ENCODE peak calls at places on chromosomes 6 and 20, in ten cellular contexts. One of them, this sample, is unnamed.

GRCh38 chr6:156880913-156881312 is 103.7 kb downstream of the ARID1B start:
- DNase-seq in activated CD8-positive, alpha-beta memory T cell treated with anti-CD3 and anti-CD28 coated beads, Interleukin-2, amount 50 U/mL, for 48 hours: no peak
- DNase-seq in vagina: no peak
- DNase-seq in nephron progenitor cell: no peak
- DNase-seq in glomerular endothelial cell: no peak
- DNase-seq in stimulated activated naive CD8-positive, alpha-beta T cell treated with anti-CD3 and anti-CD28 coated beads, Interleukin-15, amount 100 ng/mL, for 72 hours: no peak
- DNase-seq in GM23248: no peak
- DNase-seq in stimulated activated CD4-positive, alpha-beta T cell treated with anti-CD3 and anti-CD28 coated beads, Interleukin-4, amount 100 ng/mL, for 48 hours: no peak
- DNase-seq in iPS DF 19.7: no peak
- DNase-seq in GM12878: no peak
- DNase-seq in this sample: no peak

GRCh38 chr6:24720131-24720603 is 1.2 kb upstream of the C6orf62 start:
- DNase-seq in activated CD8-positive, alpha-beta memory T cell treated with anti-CD3 and anti-CD28 coated beads, Interleukin-2, amount 50 U/mL, for 48 hours: peak
- DNase-seq in vagina: no peak
- DNase-seq in nephron progenitor cell: peak
- DNase-seq in glomerular endothelial cell: no peak
- DNase-seq in stimulated activated naive CD8-positive, alpha-beta T cell treated with anti-CD3 and anti-CD28 coated beads, Interleukin-15, amount 100 ng/mL, for 72 hours: peak
- DNase-seq in GM23248: peak
- DNase-seq in stimulated activated CD4-positive, alpha-beta T cell treated with anti-CD3 and anti-CD28 coated beads, Interleukin-4, amount 100 ng/mL, for 48 hours: peak
- DNase-seq in iPS DF 19.7: no peak
- DNase-seq in GM12878: no peak
- DNase-seq in this sample: no peak

GRCh38 chr6:111993342-111993741 is 60.6 kb upstream of the CCN6 start:
- DNase-seq in activated CD8-positive, alpha-beta memory T cell treated with anti-CD3 and anti-CD28 coated beads, Interleukin-2, amount 50 U/mL, for 48 hours: no peak
- DNase-seq in vagina: no peak
- DNase-seq in nephron progenitor cell: no peak
- DNase-seq in glomerular endothelial cell: no peak
- DNase-seq in stimulated activated naive CD8-positive, alpha-beta T cell treated with anti-CD3 and anti-CD28 coated beads, Interleukin-15, amount 100 ng/mL, for 72 hours: no peak
- DNase-seq in GM23248: no peak
- DNase-seq in stimulated activated CD4-positive, alpha-beta T cell treated with anti-CD3 and anti-CD28 coated beads, Interleukin-4, amount 100 ng/mL, for 48 hours: no peak
- DNase-seq in iPS DF 19.7: no peak
- DNase-seq in GM12878: no peak
- DNase-seq in this sample: no peak

GRCh38 chr20:24951536-24952047 is 2.5 kb downstream of the CST7 start:
- DNase-seq in activated CD8-positive, alpha-beta memory T cell treated with anti-CD3 and anti-CD28 coated beads, Interleukin-2, amount 50 U/mL, for 48 hours: peak
- DNase-seq in vagina: peak
- DNase-seq in nephron progenitor cell: no peak
- DNase-seq in glomerular endothelial cell: no peak
- DNase-seq in stimulated activated naive CD8-positive, alpha-beta T cell treated with anti-CD3 and anti-CD28 coated beads, Interleukin-15, amount 100 ng/mL, for 72 hours: no peak
- DNase-seq in GM23248: no peak
- DNase-seq in stimulated activated CD4-positive, alpha-beta T cell treated with anti-CD3 and anti-CD28 coated beads, Interleukin-4, amount 100 ng/mL, for 48 hours: no peak
- DNase-seq in iPS DF 19.7: no peak
- DNase-seq in GM12878: no peak
- DNase-seq in this sample: no peak

GRCh38 chr20:8790442-8791074 is 278.3 kb upstream of the PLCB4 start:
- DNase-seq in activated CD8-positive, alpha-beta memory T cell treated with anti-CD3 and anti-CD28 coated beads, Interleukin-2, amount 50 U/mL, for 48 hours: no peak
- DNase-seq in vagina: no peak
- DNase-seq in nephron progenitor cell: peak
- DNase-seq in glomerular endothelial cell: no peak
- DNase-seq in stimulated activated naive CD8-positive, alpha-beta T cell treated with anti-CD3 and anti-CD28 coated beads, Interleukin-15, amount 100 ng/mL, for 72 hours: no peak
- DNase-seq in GM23248: peak
- DNase-seq in stimulated activated CD4-positive, alpha-beta T cell treated with anti-CD3 and anti-CD28 coated beads, Interleukin-4, amount 100 ng/mL, for 48 hours: no peak
- DNase-seq in iPS DF 19.7: no peak
- DNase-seq in GM12878: no peak
- DNase-seq in this sample: peak

GRCh38 chr6:38847497-38847896 is 132.4 kb downstream of the DNAH8 start:
- DNase-seq in activated CD8-positive, alpha-beta memory T cell treated with anti-CD3 and anti-CD28 coated beads, Interleukin-2, amount 50 U/mL, for 48 hours: no peak
- DNase-seq in vagina: no peak
- DNase-seq in nephron progenitor cell: no peak
- DNase-seq in glomerular endothelial cell: no peak
- DNase-seq in stimulated activated naive CD8-positive, alpha-beta T cell treated with anti-CD3 and anti-CD28 coated beads, Interleukin-15, amount 100 ng/mL, for 72 hours: no peak
- DNase-seq in GM23248: no peak
- DNase-seq in stimulated activated CD4-positive, alpha-beta T cell treated with anti-CD3 and anti-CD28 coated beads, Interleukin-4, amount 100 ng/mL, for 48 hours: no peak
- DNase-seq in iPS DF 19.7: no peak
- DNase-seq in GM12878: no peak
- DNase-seq in this sample: no peak

GRCh38 chr6:116783852-116784251 is 18.3 kb upstream of the FAM162B start:
- DNase-seq in activated CD8-positive, alpha-beta memory T cell treated with anti-CD3 and anti-CD28 coated beads, Interleukin-2, amount 50 U/mL, for 48 hours: no peak
- DNase-seq in vagina: no peak
- DNase-seq in nephron progenitor cell: no peak
- DNase-seq in glomerular endothelial cell: no peak
- DNase-seq in stimulated activated naive CD8-positive, alpha-beta T cell treated with anti-CD3 and anti-CD28 coated beads, Interleukin-15, amount 100 ng/mL, for 72 hours: no peak
- DNase-seq in GM23248: peak
- DNase-seq in stimulated activated CD4-positive, alpha-beta T cell treated with anti-CD3 and anti-CD28 coated beads, Interleukin-4, amount 100 ng/mL, for 48 hours: no peak
- DNase-seq in iPS DF 19.7: no peak
- DNase-seq in GM12878: no peak
- DNase-seq in this sample: no peak

GRCh38 chr6:10140824-10141223 is 274.1 kb downstream of the TFAP2A start:
- DNase-seq in activated CD8-positive, alpha-beta memory T cell treated with anti-CD3 and anti-CD28 coated beads, Interleukin-2, amount 50 U/mL, for 48 hours: no peak
- DNase-seq in vagina: no peak
- DNase-seq in nephron progenitor cell: no peak
- DNase-seq in glomerular endothelial cell: no peak
- DNase-seq in stimulated activated naive CD8-positive, alpha-beta T cell treated with anti-CD3 and anti-CD28 coated beads, Interleukin-15, amount 100 ng/mL, for 72 hours: no peak
- DNase-seq in GM23248: no peak
- DNase-seq in stimulated activated CD4-positive, alpha-beta T cell treated with anti-CD3 and anti-CD28 coated beads, Interleukin-4, amount 100 ng/mL, for 48 hours: no peak
- DNase-seq in iPS DF 19.7: no peak
- DNase-seq in GM12878: no peak
- DNase-seq in this sample: no peak

GRCh38 chr20:2378893-2379292 is 1.8 kb upstream of the TGM6 start:
- DNase-seq in activated CD8-positive, alpha-beta memory T cell treated with anti-CD3 and anti-CD28 coated beads, Interleukin-2, amount 50 U/mL, for 48 hours: no peak
- DNase-seq in vagina: no peak
- DNase-seq in nephron progenitor cell: no peak
- DNase-seq in glomerular endothelial cell: no peak
- DNase-seq in stimulated activated naive CD8-positive, alpha-beta T cell treated with anti-CD3 and anti-CD28 coated beads, Interleukin-15, amount 100 ng/mL, for 72 hours: no peak
- DNase-seq in GM23248: no peak
- DNase-seq in stimulated activated CD4-positive, alpha-beta T cell treated with anti-CD3 and anti-CD28 coated beads, Interleukin-4, amount 100 ng/mL, for 48 hours: no peak
- DNase-seq in iPS DF 19.7: no peak
- DNase-seq in GM12878: no peak
- DNase-seq in this sample: no peak

GRCh38 chr6:168877821-168878282 is 375.8 kb downstream of the THBS2 start:
- DNase-seq in activated CD8-positive, alpha-beta memory T cell treated with anti-CD3 and anti-CD28 coated beads, Interleukin-2, amount 50 U/mL, for 48 hours: no peak
- DNase-seq in vagina: no peak
- DNase-seq in nephron progenitor cell: no peak
- DNase-seq in glomerular endothelial cell: no peak
- DNase-seq in stimulated activated naive CD8-positive, alpha-beta T cell treated with anti-CD3 and anti-CD28 coated beads, Interleukin-15, amount 100 ng/mL, for 72 hours: no peak
- DNase-seq in GM23248: peak
- DNase-seq in stimulated activated CD4-positive, alpha-beta T cell treated with anti-CD3 and anti-CD28 coated beads, Interleukin-4, amount 100 ng/mL, for 48 hours: no peak
- DNase-seq in iPS DF 19.7: no peak
- DNase-seq in GM12878: no peak
- DNase-seq in this sample: no peak

GRCh38 chr20:2234788-2235187 is 61.0 kb upstream of the TGM3 start:
- DNase-seq in activated CD8-positive, alpha-beta memory T cell treated with anti-CD3 and anti-CD28 coated beads, Interleukin-2, amount 50 U/mL, for 48 hours: no peak
- DNase-seq in vagina: no peak
- DNase-seq in nephron progenitor cell: peak
- DNase-seq in glomerular endothelial cell: no peak
- DNase-seq in stimulated activated naive CD8-positive, alpha-beta T cell treated with anti-CD3 and anti-CD28 coated beads, Interleukin-15, amount 100 ng/mL, for 72 hours: no peak
- DNase-seq in GM23248: no peak
- DNase-seq in stimulated activated CD4-positive, alpha-beta T cell treated with anti-CD3 and anti-CD28 coated beads, Interleukin-4, amount 100 ng/mL, for 48 hours: no peak
- DNase-seq in iPS DF 19.7: no peak
- DNase-seq in GM12878: no peak
- DNase-seq in this sample: peak

GRCh38 chr6:169618526-169619490 is 83.0 kb downstream of the WDR27 start:
- DNase-seq in activated CD8-positive, alpha-beta memory T cell treated with anti-CD3 and anti-CD28 coated beads, Interleukin-2, amount 50 U/mL, for 48 hours: no peak
- DNase-seq in vagina: no peak
- DNase-seq in nephron progenitor cell: no peak
- DNase-seq in glomerular endothelial cell: no peak
- DNase-seq in stimulated activated naive CD8-positive, alpha-beta T cell treated with anti-CD3 and anti-CD28 coated beads, Interleukin-15, amount 100 ng/mL, for 72 hours: no peak
- DNase-seq in GM23248: peak
- DNase-seq in stimulated activated CD4-positive, alpha-beta T cell treated with anti-CD3 and anti-CD28 coated beads, Interleukin-4, amount 100 ng/mL, for 48 hours: no peak
- DNase-seq in iPS DF 19.7: peak
- DNase-seq in GM12878: no peak
- DNase-seq in this sample: peak

GRCh38 chr6:109356237-109356636 is 26.0 kb downstream of the CD164 start:
- DNase-seq in activated CD8-positive, alpha-beta memory T cell treated with anti-CD3 and anti-CD28 coated beads, Interleukin-2, amount 50 U/mL, for 48 hours: no peak
- DNase-seq in vagina: no peak
- DNase-seq in nephron progenitor cell: no peak
- DNase-seq in glomerular endothelial cell: no peak
- DNase-seq in stimulated activated naive CD8-positive, alpha-beta T cell treated with anti-CD3 and anti-CD28 coated beads, Interleukin-15, amount 100 ng/mL, for 72 hours: no peak
- DNase-seq in GM23248: no peak
- DNase-seq in stimulated activated CD4-positive, alpha-beta T cell treated with anti-CD3 and anti-CD28 coated beads, Interleukin-4, amount 100 ng/mL, for 48 hours: no peak
- DNase-seq in iPS DF 19.7: no peak
- DNase-seq in GM12878: no peak
- DNase-seq in this sample: no peak

GRCh38 chr20:63735859-63736718 is at the start of gene LIME1:
- DNase-seq in activated CD8-positive, alpha-beta memory T cell treated with anti-CD3 and anti-CD28 coated beads, Interleukin-2, amount 50 U/mL, for 48 hours: peak
- DNase-seq in vagina: no peak
- DNase-seq in nephron progenitor cell: no peak
- DNase-seq in glomerular endothelial cell: no peak
- DNase-seq in stimulated activated naive CD8-positive, alpha-beta T cell treated with anti-CD3 and anti-CD28 coated beads, Interleukin-15, amount 100 ng/mL, for 72 hours: peak
- DNase-seq in GM23248: no peak
- DNase-seq in stimulated activated CD4-positive, alpha-beta T cell treated with anti-CD3 and anti-CD28 coated beads, Interleukin-4, amount 100 ng/mL, for 48 hours: no peak
- DNase-seq in iPS DF 19.7: no peak
- DNase-seq in GM12878: no peak
- DNase-seq in this sample: no peak

GRCh38 chr6:54621285-54621684 is 225.3 kb upstream of the FAM83B start:
- DNase-seq in activated CD8-positive, alpha-beta memory T cell treated with anti-CD3 and anti-CD28 coated beads, Interleukin-2, amount 50 U/mL, for 48 hours: no peak
- DNase-seq in vagina: no peak
- DNase-seq in nephron progenitor cell: no peak
- DNase-seq in glomerular endothelial cell: no peak
- DNase-seq in stimulated activated naive CD8-positive, alpha-beta T cell treated with anti-CD3 and anti-CD28 coated beads, Interleukin-15, amount 100 ng/mL, for 72 hours: no peak
- DNase-seq in GM23248: peak
- DNase-seq in stimulated activated CD4-positive, alpha-beta T cell treated with anti-CD3 and anti-CD28 coated beads, Interleukin-4, amount 100 ng/mL, for 48 hours: no peak
- DNase-seq in iPS DF 19.7: no peak
- DNase-seq in GM12878: no peak
- DNase-seq in this sample: peak

GRCh38 chr6:168089186-168090063 is 10.4 kb upstream of the FRMD1 start:
- DNase-seq in activated CD8-positive, alpha-beta memory T cell treated with anti-CD3 and anti-CD28 coated beads, Interleukin-2, amount 50 U/mL, for 48 hours: no peak
- DNase-seq in vagina: no peak
- DNase-seq in nephron progenitor cell: no peak
- DNase-seq in glomerular endothelial cell: no peak
- DNase-seq in stimulated activated naive CD8-positive, alpha-beta T cell treated with anti-CD3 and anti-CD28 coated beads, Interleukin-15, amount 100 ng/mL, for 72 hours: no peak
- DNase-seq in GM23248: no peak
- DNase-seq in stimulated activated CD4-positive, alpha-beta T cell treated with anti-CD3 and anti-CD28 coated beads, Interleukin-4, amount 100 ng/mL, for 48 hours: no peak
- DNase-seq in iPS DF 19.7: no peak
- DNase-seq in GM12878: no peak
- DNase-seq in this sample: no peak

GRCh38 chr6:102333736-102334135 is 940.2 kb downstream of the GRIK2 start:
- DNase-seq in activated CD8-positive, alpha-beta memory T cell treated with anti-CD3 and anti-CD28 coated beads, Interleukin-2, amount 50 U/mL, for 48 hours: no peak
- DNase-seq in vagina: no peak
- DNase-seq in nephron progenitor cell: no peak
- DNase-seq in glomerular endothelial cell: no peak
- DNase-seq in stimulated activated naive CD8-positive, alpha-beta T cell treated with anti-CD3 and anti-CD28 coated beads, Interleukin-15, amount 100 ng/mL, for 72 hours: no peak
- DNase-seq in GM23248: no peak
- DNase-seq in stimulated activated CD4-positive, alpha-beta T cell treated with anti-CD3 and anti-CD28 coated beads, Interleukin-4, amount 100 ng/mL, for 48 hours: no peak
- DNase-seq in iPS DF 19.7: no peak
- DNase-seq in GM12878: no peak
- DNase-seq in this sample: no peak

GRCh38 chr6:158624684-158625682 is 19.6 kb downstream of the DYNLT1 start:
- DNase-seq in activated CD8-positive, alpha-beta memory T cell treated with anti-CD3 and anti-CD28 coated beads, Interleukin-2, amount 50 U/mL, for 48 hours: peak
- DNase-seq in vagina: peak
- DNase-seq in nephron progenitor cell: no peak
- DNase-seq in glomerular endothelial cell: no peak
- DNase-seq in stimulated activated naive CD8-positive, alpha-beta T cell treated with anti-CD3 and anti-CD28 coated beads, Interleukin-15, amount 100 ng/mL, for 72 hours: no peak
- DNase-seq in GM23248: no peak
- DNase-seq in stimulated activated CD4-positive, alpha-beta T cell treated with anti-CD3 and anti-CD28 coated beads, Interleukin-4, amount 100 ng/mL, for 48 hours: no peak
- DNase-seq in iPS DF 19.7: no peak
- DNase-seq in GM12878: no peak
- DNase-seq in this sample: no peak

GRCh38 chr6:157145656-157146285 is 177.5 kb downstream of the TMEM242 start:
- DNase-seq in activated CD8-positive, alpha-beta memory T cell treated with anti-CD3 and anti-CD28 coated beads, Interleukin-2, amount 50 U/mL, for 48 hours: peak
- DNase-seq in vagina: no peak
- DNase-seq in nephron progenitor cell: no peak
- DNase-seq in glomerular endothelial cell: no peak
- DNase-seq in stimulated activated naive CD8-positive, alpha-beta T cell treated with anti-CD3 and anti-CD28 coated beads, Interleukin-15, amount 100 ng/mL, for 72 hours: no peak
- DNase-seq in GM23248: no peak
- DNase-seq in stimulated activated CD4-positive, alpha-beta T cell treated with anti-CD3 and anti-CD28 coated beads, Interleukin-4, amount 100 ng/mL, for 48 hours: no peak
- DNase-seq in iPS DF 19.7: no peak
- DNase-seq in GM12878: no peak
- DNase-seq in this sample: no peak

GRCh38 chr6:21895591-21895990 is 302.0 kb downstream of the SOX4 start:
- DNase-seq in activated CD8-positive, alpha-beta memory T cell treated with anti-CD3 and anti-CD28 coated beads, Interleukin-2, amount 50 U/mL, for 48 hours: no peak
- DNase-seq in vagina: no peak
- DNase-seq in nephron progenitor cell: no peak
- DNase-seq in glomerular endothelial cell: no peak
- DNase-seq in stimulated activated naive CD8-positive, alpha-beta T cell treated with anti-CD3 and anti-CD28 coated beads, Interleukin-15, amount 100 ng/mL, for 72 hours: no peak
- DNase-seq in GM23248: no peak
- DNase-seq in stimulated activated CD4-positive, alpha-beta T cell treated with anti-CD3 and anti-CD28 coated beads, Interleukin-4, amount 100 ng/mL, for 48 hours: no peak
- DNase-seq in iPS DF 19.7: no peak
- DNase-seq in GM12878: no peak
- DNase-seq in this sample: no peak

GRCh38 chr20:45469336-45470261 is at the start of gene WFDC2:
- DNase-seq in activated CD8-positive, alpha-beta memory T cell treated with anti-CD3 and anti-CD28 coated beads, Interleukin-2, amount 50 U/mL, for 48 hours: no peak
- DNase-seq in vagina: no peak
- DNase-seq in nephron progenitor cell: peak
- DNase-seq in glomerular endothelial cell: no peak
- DNase-seq in stimulated activated naive CD8-positive, alpha-beta T cell treated with anti-CD3 and anti-CD28 coated beads, Interleukin-15, amount 100 ng/mL, for 72 hours: no peak
- DNase-seq in GM23248: no peak
- DNase-seq in stimulated activated CD4-positive, alpha-beta T cell treated with anti-CD3 and anti-CD28 coated beads, Interleukin-4, amount 100 ng/mL, for 48 hours: no peak
- DNase-seq in iPS DF 19.7: no peak
- DNase-seq in GM12878: no peak
- DNase-seq in this sample: no peak

GRCh38 chr6:53159558-53159957 is 10.9 kb upstream of the GCM1 start:
- DNase-seq in activated CD8-positive, alpha-beta memory T cell treated with anti-CD3 and anti-CD28 coated beads, Interleukin-2, amount 50 U/mL, for 48 hours: no peak
- DNase-seq in vagina: no peak
- DNase-seq in nephron progenitor cell: no peak
- DNase-seq in glomerular endothelial cell: no peak
- DNase-seq in stimulated activated naive CD8-positive, alpha-beta T cell treated with anti-CD3 and anti-CD28 coated beads, Interleukin-15, amount 100 ng/mL, for 72 hours: no peak
- DNase-seq in GM23248: peak
- DNase-seq in stimulated activated CD4-positive, alpha-beta T cell treated with anti-CD3 and anti-CD28 coated beads, Interleukin-4, amount 100 ng/mL, for 48 hours: no peak
- DNase-seq in iPS DF 19.7: no peak
- DNase-seq in GM12878: no peak
- DNase-seq in this sample: no peak

GRCh38 chr6:169427856-169428255 is 174.2 kb upstream of the THBS2 start:
- DNase-seq in activated CD8-positive, alpha-beta memory T cell treated with anti-CD3 and anti-CD28 coated beads, Interleukin-2, amount 50 U/mL, for 48 hours: no peak
- DNase-seq in vagina: no peak
- DNase-seq in nephron progenitor cell: no peak
- DNase-seq in glomerular endothelial cell: no peak
- DNase-seq in stimulated activated naive CD8-positive, alpha-beta T cell treated with anti-CD3 and anti-CD28 coated beads, Interleukin-15, amount 100 ng/mL, for 72 hours: no peak
- DNase-seq in GM23248: peak
- DNase-seq in stimulated activated CD4-positive, alpha-beta T cell treated with anti-CD3 and anti-CD28 coated beads, Interleukin-4, amount 100 ng/mL, for 48 hours: no peak
- DNase-seq in iPS DF 19.7: no peak
- DNase-seq in GM12878: no peak
- DNase-seq in this sample: no peak

GRCh38 chr6:137866914-137867684 is at the start of gene TNFAIP3:
- DNase-seq in activated CD8-positive, alpha-beta memory T cell treated with anti-CD3 and anti-CD28 coated beads, Interleukin-2, amount 50 U/mL, for 48 hours: peak
- DNase-seq in vagina: no peak
- DNase-seq in nephron progenitor cell: peak
- DNase-seq in glomerular endothelial cell: no peak
- DNase-seq in stimulated activated naive CD8-positive, alpha-beta T cell treated with anti-CD3 and anti-CD28 coated beads, Interleukin-15, amount 100 ng/mL, for 72 hours: peak
- DNase-seq in GM23248: peak
- DNase-seq in stimulated activated CD4-positive, alpha-beta T cell treated with anti-CD3 and anti-CD28 coated beads, Interleukin-4, amount 100 ng/mL, for 48 hours: peak
- DNase-seq in iPS DF 19.7: no peak
- DNase-seq in GM12878: peak
- DNase-seq in this sample: no peak

GRCh38 chr20:44134897-44135810 is 51.8 kb downstream of the JPH2 start:
- DNase-seq in activated CD8-positive, alpha-beta memory T cell treated with anti-CD3 and anti-CD28 coated beads, Interleukin-2, amount 50 U/mL, for 48 hours: no peak
- DNase-seq in vagina: no peak
- DNase-seq in nephron progenitor cell: no peak
- DNase-seq in glomerular endothelial cell: no peak
- DNase-seq in stimulated activated naive CD8-positive, alpha-beta T cell treated with anti-CD3 and anti-CD28 coated beads, Interleukin-15, amount 100 ng/mL, for 72 hours: no peak
- DNase-seq in GM23248: peak
- DNase-seq in stimulated activated CD4-positive, alpha-beta T cell treated with anti-CD3 and anti-CD28 coated beads, Interleukin-4, amount 100 ng/mL, for 48 hours: no peak
- DNase-seq in iPS DF 19.7: no peak
- DNase-seq in GM12878: peak
- DNase-seq in this sample: no peak

GRCh38 chr20:11387189-11387754 is 530.4 kb upstream of the BTBD3 start:
- DNase-seq in activated CD8-positive, alpha-beta memory T cell treated with anti-CD3 and anti-CD28 coated beads, Interleukin-2, amount 50 U/mL, for 48 hours: no peak
- DNase-seq in vagina: no peak
- DNase-seq in nephron progenitor cell: no peak
- DNase-seq in glomerular endothelial cell: no peak
- DNase-seq in stimulated activated naive CD8-positive, alpha-beta T cell treated with anti-CD3 and anti-CD28 coated beads, Interleukin-15, amount 100 ng/mL, for 72 hours: no peak
- DNase-seq in GM23248: peak
- DNase-seq in stimulated activated CD4-positive, alpha-beta T cell treated with anti-CD3 and anti-CD28 coated beads, Interleukin-4, amount 100 ng/mL, for 48 hours: no peak
- DNase-seq in iPS DF 19.7: no peak
- DNase-seq in GM12878: no peak
- DNase-seq in this sample: no peak

GRCh38 chr6:27812805-27813626 is 99.2 kb downstream of the OR2B2 start:
- DNase-seq in activated CD8-positive, alpha-beta memory T cell treated with anti-CD3 and anti-CD28 coated beads, Interleukin-2, amount 50 U/mL, for 48 hours: no peak
- DNase-seq in vagina: no peak
- DNase-seq in nephron progenitor cell: no peak
- DNase-seq in glomerular endothelial cell: no peak
- DNase-seq in stimulated activated naive CD8-positive, alpha-beta T cell treated with anti-CD3 and anti-CD28 coated beads, Interleukin-15, amount 100 ng/mL, for 72 hours: no peak
- DNase-seq in GM23248: no peak
- DNase-seq in stimulated activated CD4-positive, alpha-beta T cell treated with anti-CD3 and anti-CD28 coated beads, Interleukin-4, amount 100 ng/mL, for 48 hours: no peak
- DNase-seq in iPS DF 19.7: no peak
- DNase-seq in GM12878: no peak
- DNase-seq in this sample: no peak

This sample was measured in NT2/D1.